ENCODE peak calls at places on chromosomes 11 and 22, in five cellular contexts. D is GM06990, A is heart left ventricle, B is fibroblast of pulmonary artery, S is choroid plexus epithelial cell. H is an unnamed sample.

GRCh38 chr11:95082576-95083001 is 7.1 kb upstream of the ENDOD1 start:
- DNase-seq in S (no peak), A (no peak), B (no peak), D (no peak), H (no peak)

GRCh38 chr11:112949781-112950575 is 11.2 kb upstream of the NCAM1 start:
- DNase-seq in A (peak), D (no peak), B (no peak), S (no peak), H (no peak)

GRCh38 chr11:47847892-47848635 is at the start of gene NUP160:
- DNase-seq in B (peak), S (peak), D (peak), A (peak), H (peak)

GRCh38 chr11:17164361-17165246 is 43.2 kb downstream of the PIK3C2A start:
- DNase-seq in A (no peak), S (peak), B (no peak), D (no peak), H (peak)

GRCh38 chr22:44345872-44346271 is 33.1 kb upstream of the SHISAL1 start:
- DNase-seq in B (no peak), A (no peak), D (no peak), S (no peak), H (no peak)

GRCh38 chr11:121535122-121535796 is 82.5 kb upstream of the SORL1-AS1 start:
- DNase-seq in D (no peak), S (no peak), B (no peak), A (no peak), H (no peak)

GRCh38 chr11:106495046-106495445 is 417.6 kb downstream of the AASDHPPT start:
- DNase-seq in A (no peak), S (peak), D (no peak), B (peak), H (peak)

GRCh38 chr11:103035656-103036434 is 56.1 kb downstream of the DCUN1D5 start:
- DNase-seq in A (no peak), S (peak), D (peak), B (peak), H (peak)

GRCh38 chr11:95503047-95503446 is 272.0 kb upstream of the SESN3 start:
- DNase-seq in S (peak), D (no peak), A (no peak), B (peak), H (no peak)

GRCh38 chr11:97454988-97455387 is 1065.2 kb downstream of the JRKL start:
- DNase-seq in B (peak), S (peak), D (no peak), A (no peak), H (peak)

GRCh38 chr11:2304156-2305139 is 2.6 kb downstream of the TSPAN32 start:
- DNase-seq in D (no peak), B (no peak), A (peak), S (no peak), H (peak)

DNA sequence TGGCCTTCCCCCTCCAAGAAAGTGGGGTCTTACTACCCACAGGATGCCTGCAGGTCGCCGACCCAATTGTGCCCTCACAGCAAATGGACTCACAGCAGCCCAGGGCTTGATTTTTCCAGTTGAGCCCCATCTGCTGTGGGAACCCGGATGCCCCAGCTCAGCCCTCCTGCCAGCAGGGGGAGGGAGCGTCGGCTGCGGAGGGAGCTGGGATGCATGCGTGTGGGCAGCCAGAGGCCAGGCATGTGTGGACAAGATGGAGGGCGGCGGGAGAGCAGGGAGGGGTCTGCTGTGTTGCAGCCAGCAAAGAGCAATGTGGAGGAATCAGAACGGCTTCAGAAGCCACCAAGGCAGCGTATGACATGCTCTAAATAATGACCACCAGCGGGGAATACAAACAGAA is 41.0 kb upstream of the EIF3D start:
- DNase-seq in B (no peak), D (no peak), A (no peak), S (peak), H (peak)
- TF ChIP-seq CTCF in B (peak), D (peak), A (no peak), S (peak), H (peak)

DNA sequence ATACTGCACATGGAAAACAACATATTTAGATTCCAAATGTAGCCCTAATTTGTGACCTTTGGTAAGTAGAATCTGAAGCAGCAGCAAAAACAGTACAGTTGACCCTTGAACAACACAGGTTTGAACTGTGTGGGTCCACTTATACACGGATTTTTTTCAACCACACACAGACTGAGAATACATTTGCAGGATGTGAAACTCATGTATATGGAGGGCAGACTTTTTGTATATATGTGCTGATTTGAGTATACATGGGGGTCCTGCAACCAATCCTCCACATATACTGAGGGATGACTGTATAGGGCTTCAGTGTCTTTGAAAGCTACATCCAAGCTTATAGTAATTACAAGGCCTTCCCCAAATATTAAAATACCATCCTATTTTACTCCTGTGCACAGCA is 120.5 kb downstream of the MPPED2 start:
- DNase-seq in A (no peak), S (no peak), D (no peak), B (no peak), H (no peak)
- H3K4me3 ChIP-seq in A (no peak), S (no peak), D (no peak), B (no peak), H (no peak)

DNA sequence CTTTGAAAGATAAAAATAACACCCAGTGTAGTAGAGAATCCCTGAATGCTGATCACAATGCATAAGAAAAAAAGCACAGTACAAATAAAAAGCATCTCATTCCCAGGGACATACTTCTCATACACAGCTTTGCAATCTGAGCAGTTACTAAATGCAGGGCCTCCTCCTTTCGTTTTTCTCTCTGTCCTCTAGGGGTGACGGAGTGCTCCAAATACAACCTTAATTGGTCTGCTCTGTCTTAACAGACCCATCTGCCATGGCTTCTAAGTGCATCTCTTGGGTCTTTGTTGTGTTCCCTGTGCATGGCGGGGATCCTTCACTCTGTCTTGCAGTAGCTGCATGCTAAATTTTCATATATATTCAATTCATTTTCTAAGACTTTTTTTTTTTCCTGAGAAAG is 1114.2 kb upstream of the RAG2 start:
- DNase-seq in D (no peak), A (no peak), S (peak), B (peak), H (no peak)
- TF ChIP-seq CTCF in D (no peak), A (no peak), S (peak), B (peak), H (no peak)

GRCh38 chr11:10568486-10568941 is at the start of gene LYVE1:
- DNase-seq in B (peak), A (no peak), S (peak), D (no peak), H (no peak)

GRCh38 chr11:10564692-10565318 is 3.7 kb downstream of the LYVE1 start:
- DNase-seq in S (peak), A (no peak), D (no peak), B (peak), H (peak)

GRCh38 chr11:10565493-10565892 is 3.0 kb downstream of the LYVE1 start:
- DNase-seq in S (no peak), B (no peak), A (no peak), D (no peak), H (no peak)

GRCh38 chr11:10567466-10567865 is 999 bp downstream of the LYVE1 start:
- DNase-seq in S (no peak), B (no peak), D (no peak), A (no peak), H (no peak)

DNA sequence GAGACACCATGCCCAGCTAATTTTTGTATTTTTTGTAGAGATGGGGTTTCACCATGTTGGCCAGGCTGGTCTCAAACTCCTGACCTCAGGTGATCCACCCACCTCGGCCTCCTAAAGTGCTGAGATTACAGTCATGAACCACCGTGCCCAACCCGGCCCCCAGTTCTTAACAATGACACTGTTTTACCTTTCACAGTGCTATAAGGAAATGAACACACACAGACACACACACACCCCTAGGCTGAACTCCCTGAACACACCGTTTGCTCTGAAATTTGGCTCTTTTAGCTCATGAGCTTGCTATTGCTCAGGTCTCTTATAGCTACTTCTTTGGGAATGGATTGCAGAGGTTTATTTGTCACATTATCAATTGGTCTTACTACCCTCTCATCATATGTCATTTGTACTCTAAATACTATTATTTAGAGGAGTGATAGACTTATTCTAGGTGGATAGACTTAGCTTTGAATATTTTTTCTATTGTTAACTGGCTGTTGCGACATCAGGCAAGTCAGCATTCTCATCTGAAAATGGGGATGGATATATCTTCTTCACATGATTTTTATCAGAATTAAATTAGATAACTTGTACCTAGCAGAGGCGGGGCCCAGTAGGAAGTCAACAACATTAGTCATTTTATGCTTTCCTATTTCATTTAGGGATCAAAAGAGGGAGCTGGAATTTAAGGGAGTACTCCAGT is 2.1 kb downstream of the LYVE1 start:
- DNase-seq in D (no peak), A (no peak), B (no peak), S (no peak), H (no peak)
- H3K4me3 ChIP-seq in D (no peak), A (peak), B (no peak), S (no peak), H (no peak)

DNA sequence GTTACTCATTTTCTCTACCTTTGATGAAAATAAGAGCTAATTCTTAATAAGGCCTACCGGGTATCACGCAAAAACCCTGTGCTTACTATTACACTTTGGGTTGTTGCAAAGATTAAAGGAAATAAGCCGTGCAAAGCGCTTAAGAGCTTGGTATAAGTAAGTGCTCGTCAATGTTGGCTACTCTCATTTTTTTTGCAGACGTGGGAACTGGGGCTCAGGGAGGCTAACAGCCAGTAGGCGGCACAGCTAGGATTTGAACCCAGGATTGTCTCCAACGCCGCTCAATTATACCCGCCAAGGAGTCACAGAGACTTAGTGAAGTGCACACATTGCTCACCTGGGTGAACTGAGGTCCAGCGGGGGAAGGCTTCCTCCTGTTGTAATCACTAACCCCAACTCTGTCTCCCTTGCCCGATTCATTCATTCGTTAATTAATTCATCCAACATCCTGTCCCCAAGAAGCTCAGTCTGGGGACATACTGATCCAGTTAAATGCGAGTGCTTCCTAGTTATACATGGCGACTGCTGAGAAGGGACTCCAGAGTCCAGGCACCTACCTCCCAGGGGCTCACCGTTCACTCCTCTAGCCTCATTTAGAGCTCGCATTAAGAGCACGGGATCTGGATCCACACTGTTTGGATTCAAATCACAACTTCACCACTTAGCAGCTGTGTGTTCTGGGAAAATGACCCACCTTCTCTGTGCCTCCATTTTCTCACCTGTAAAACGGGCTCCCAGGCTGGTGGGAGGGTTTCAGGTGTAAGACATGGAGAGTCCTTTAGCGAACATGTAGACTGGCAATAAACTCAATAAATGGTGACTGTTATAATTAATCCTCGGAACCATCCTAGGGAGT is 869 bp upstream of the MTFP1 start:
- DNase-seq in S (no peak), A (no peak), D (peak), B (no peak), H (no peak)
- TF ChIP-seq CTCF in S (peak), A (no peak), D (peak), B (peak), H (no peak)

GRCh38 chr22:48575567-48576332 is 1251.9 kb downstream of the BRD1 start:
- DNase-seq in D (no peak), S (no peak), A (peak), B (no peak), H (no peak)
- H3K4me3 ChIP-seq in D (no peak), S (no peak), A (peak), B (no peak), H (no peak)

GRCh38 chr11:120115272-120116000 is 22.5 kb downstream of the TRIM29 start:
- DNase-seq in D (no peak), A (peak), S (no peak), B (no peak), H (no peak)
- TF ChIP-seq CTCF in D (peak), A (no peak), S (peak), B (peak), H (peak)